ENCODE peak calls at places on chromosome 18, in nine cellular contexts. T, X, I, O, C, P, J, D and F are unnamed samples.

GRCh38 chr18:79609841-79610281 is 69.7 kb upstream of the CTDP1 start:
- DNase-seq in T (no peak), X (no peak), I (no peak), O (no peak), C (no peak), P (no peak), J (no peak), D (no peak), F (peak)

GRCh38 chr18:62988467-62988866 is 273.1 kb downstream of the PHLPP1 start:
- DNase-seq in T (no peak), X (no peak), I (no peak), O (no peak), C (no peak), P (no peak), J (no peak), D (no peak), F (no peak)

GRCh38 chr18:49613141-49613641 is 51.3 kb downstream of the LIPG start:
- DNase-seq in T (no peak), X (peak), I (no peak), O (no peak), C (peak), P (no peak), J (no peak), D (no peak), F (no peak)

GRCh38 chr18:48308027-48308635 is 101.1 kb downstream of the ZBTB7C start:
- DNase-seq in T (no peak), X (no peak), I (no peak), O (no peak), C (no peak), P (peak), J (no peak), D (no peak), F (no peak)

GRCh38 chr18:45935591-45936335 is 31.4 kb downstream of the EPG5 start:
- DNase-seq in T (no peak), X (no peak), I (no peak), O (no peak), C (peak), P (no peak), J (peak), D (no peak), F (no peak)

GRCh38 chr18:74353169-74353775 is 37.6 kb downstream of the C18orf63 start:
- DNase-seq in T (no peak), X (peak), I (peak), O (peak), C (peak), P (peak), J (peak), D (peak), F (peak)

GRCh38 chr18:12278765-12279682 is 24.9 kb downstream of the CIDEA start:
- DNase-seq in T (no peak), X (peak), I (no peak), O (no peak), C (peak), P (peak), J (peak), D (no peak), F (no peak)

GRCh38 chr18:21074336-21075323 is 37.0 kb downstream of the ROCK1 start:
- DNase-seq in T (no peak), X (peak), I (no peak), O (no peak), C (peak), P (peak), J (no peak), D (no peak), F (no peak)

GRCh38 chr18:58288922-58289797 is 245.1 kb downstream of the NEDD4L start:
- DNase-seq in T (no peak), X (peak), I (peak), O (no peak), C (peak), P (peak), J (peak), D (no peak), F (no peak)